ENCODE peak calls at places on chromosomes 5 and 9, in ten cellular contexts. One of them, this sample, is unnamed.

GRCh38 chr9:124821247-124821623 is 32.0 kb upstream of the WDR38 start:
- DNase-seq in right atrium auricular region: no peak
- DNase-seq in stimulated activated CD8-positive, alpha-beta memory T cell treated with anti-CD3 and anti-CD28 coated beads, Interleukin-7, amount 100 ng/mL, for 24 hours: no peak
- DNase-seq in retinal pigment epithelial cell: no peak
- DNase-seq in EL: no peak
- DNase-seq in amniotic epithelial cell: no peak
- DNase-seq in amygdala: no peak
- DNase-seq in GM04504: no peak
- DNase-seq in substantia nigra: no peak
- DNase-seq in CD14-positive monocyte: peak
- DNase-seq in this sample: no peak

GRCh38 chr5:1830571-1831228 is 29.5 kb downstream of the NDUFS6 start:
- DNase-seq in right atrium auricular region: no peak
- DNase-seq in stimulated activated CD8-positive, alpha-beta memory T cell treated with anti-CD3 and anti-CD28 coated beads, Interleukin-7, amount 100 ng/mL, for 24 hours: no peak
- DNase-seq in retinal pigment epithelial cell: no peak
- DNase-seq in EL: no peak
- DNase-seq in amniotic epithelial cell: no peak
- DNase-seq in amygdala: no peak
- DNase-seq in GM04504: no peak
- DNase-seq in substantia nigra: no peak
- DNase-seq in CD14-positive monocyte: no peak
- DNase-seq in this sample: no peak

GRCh38 chr5:136193396-136193935 is 504 bp upstream of the SMIM32 start:
- DNase-seq in right atrium auricular region: peak
- DNase-seq in stimulated activated CD8-positive, alpha-beta memory T cell treated with anti-CD3 and anti-CD28 coated beads, Interleukin-7, amount 100 ng/mL, for 24 hours: no peak
- DNase-seq in retinal pigment epithelial cell: no peak
- DNase-seq in EL: no peak
- DNase-seq in amniotic epithelial cell: no peak
- DNase-seq in amygdala: no peak
- DNase-seq in GM04504: no peak
- DNase-seq in substantia nigra: no peak
- DNase-seq in CD14-positive monocyte: no peak
- DNase-seq in this sample: no peak

GRCh38 chr9:81787747-81788632 is 98.6 kb upstream of the TLE1 start:
- DNase-seq in right atrium auricular region: peak
- DNase-seq in stimulated activated CD8-positive, alpha-beta memory T cell treated with anti-CD3 and anti-CD28 coated beads, Interleukin-7, amount 100 ng/mL, for 24 hours: no peak
- DNase-seq in retinal pigment epithelial cell: peak
- DNase-seq in EL: peak
- DNase-seq in amniotic epithelial cell: peak
- DNase-seq in amygdala: peak
- DNase-seq in GM04504: peak
- DNase-seq in substantia nigra: no peak
- DNase-seq in CD14-positive monocyte: no peak
- DNase-seq in this sample: peak

GRCh38 chr5:174426851-174427250 is 297.5 kb upstream of the MSX2 start:
- DNase-seq in right atrium auricular region: no peak
- DNase-seq in stimulated activated CD8-positive, alpha-beta memory T cell treated with anti-CD3 and anti-CD28 coated beads, Interleukin-7, amount 100 ng/mL, for 24 hours: no peak
- DNase-seq in retinal pigment epithelial cell: no peak
- DNase-seq in EL: no peak
- DNase-seq in amniotic epithelial cell: no peak
- DNase-seq in amygdala: no peak
- DNase-seq in GM04504: no peak
- DNase-seq in substantia nigra: no peak
- DNase-seq in CD14-positive monocyte: no peak
- DNase-seq in this sample: no peak

GRCh38 chr9:94757158-94757557 is 30.7 kb downstream of the AOPEP start:
- DNase-seq in right atrium auricular region: no peak
- DNase-seq in stimulated activated CD8-positive, alpha-beta memory T cell treated with anti-CD3 and anti-CD28 coated beads, Interleukin-7, amount 100 ng/mL, for 24 hours: no peak
- DNase-seq in retinal pigment epithelial cell: no peak
- DNase-seq in EL: peak
- DNase-seq in amniotic epithelial cell: peak
- DNase-seq in amygdala: no peak
- DNase-seq in GM04504: peak
- DNase-seq in substantia nigra: no peak
- DNase-seq in CD14-positive monocyte: no peak
- DNase-seq in this sample: no peak

GRCh38 chr5:57037355-57037754 is 85.4 kb upstream of the MIER3 start:
- DNase-seq in right atrium auricular region: no peak
- DNase-seq in stimulated activated CD8-positive, alpha-beta memory T cell treated with anti-CD3 and anti-CD28 coated beads, Interleukin-7, amount 100 ng/mL, for 24 hours: no peak
- DNase-seq in retinal pigment epithelial cell: no peak
- DNase-seq in EL: no peak
- DNase-seq in amniotic epithelial cell: peak
- DNase-seq in amygdala: peak
- DNase-seq in GM04504: no peak
- DNase-seq in substantia nigra: peak
- DNase-seq in CD14-positive monocyte: no peak
- DNase-seq in this sample: no peak

GRCh38 chr5:4873656-4874055 is 266.5 kb upstream of the ADAMTS16 start:
- DNase-seq in right atrium auricular region: no peak
- DNase-seq in stimulated activated CD8-positive, alpha-beta memory T cell treated with anti-CD3 and anti-CD28 coated beads, Interleukin-7, amount 100 ng/mL, for 24 hours: no peak
- DNase-seq in retinal pigment epithelial cell: no peak
- DNase-seq in EL: no peak
- DNase-seq in amniotic epithelial cell: no peak
- DNase-seq in amygdala: no peak
- DNase-seq in GM04504: no peak
- DNase-seq in substantia nigra: no peak
- DNase-seq in CD14-positive monocyte: no peak
- DNase-seq in this sample: no peak

GRCh38 chr9:120868676-120869359 is 8.2 kb downstream of the PHF19 start:
- DNase-seq in right atrium auricular region: peak
- DNase-seq in stimulated activated CD8-positive, alpha-beta memory T cell treated with anti-CD3 and anti-CD28 coated beads, Interleukin-7, amount 100 ng/mL, for 24 hours: peak
- DNase-seq in retinal pigment epithelial cell: peak
- DNase-seq in EL: peak
- DNase-seq in amniotic epithelial cell: peak
- DNase-seq in amygdala: peak
- DNase-seq in GM04504: peak
- DNase-seq in substantia nigra: peak
- DNase-seq in CD14-positive monocyte: peak
- DNase-seq in this sample: peak

GRCh38 chr5:169299651-169300467 is 1.1 kb downstream of the SLIT3 start:
- DNase-seq in right atrium auricular region: no peak
- DNase-seq in stimulated activated CD8-positive, alpha-beta memory T cell treated with anti-CD3 and anti-CD28 coated beads, Interleukin-7, amount 100 ng/mL, for 24 hours: no peak
- DNase-seq in retinal pigment epithelial cell: no peak
- DNase-seq in EL: peak
- DNase-seq in amniotic epithelial cell: peak
- DNase-seq in amygdala: no peak
- DNase-seq in GM04504: no peak
- DNase-seq in substantia nigra: no peak
- DNase-seq in CD14-positive monocyte: no peak
- DNase-seq in this sample: no peak

GRCh38 chr5:816176-816575 is 31.6 kb upstream of the ZDHHC11B start:
- DNase-seq in right atrium auricular region: no peak
- DNase-seq in stimulated activated CD8-positive, alpha-beta memory T cell treated with anti-CD3 and anti-CD28 coated beads, Interleukin-7, amount 100 ng/mL, for 24 hours: no peak
- DNase-seq in retinal pigment epithelial cell: no peak
- DNase-seq in EL: no peak
- DNase-seq in amniotic epithelial cell: no peak
- DNase-seq in amygdala: no peak
- DNase-seq in GM04504: no peak
- DNase-seq in substantia nigra: no peak
- DNase-seq in CD14-positive monocyte: no peak
- DNase-seq in this sample: no peak

GRCh38 chr9:105355810-105356209 is 92.0 kb upstream of the FSD1L start:
- DNase-seq in right atrium auricular region: no peak
- DNase-seq in stimulated activated CD8-positive, alpha-beta memory T cell treated with anti-CD3 and anti-CD28 coated beads, Interleukin-7, amount 100 ng/mL, for 24 hours: no peak
- DNase-seq in retinal pigment epithelial cell: no peak
- DNase-seq in EL: no peak
- DNase-seq in amniotic epithelial cell: peak
- DNase-seq in amygdala: no peak
- DNase-seq in GM04504: no peak
- DNase-seq in substantia nigra: no peak
- DNase-seq in CD14-positive monocyte: no peak
- DNase-seq in this sample: peak

GRCh38 chr9:114677418-114677817 is 4.6 kb downstream of the TEX48 start:
- DNase-seq in right atrium auricular region: no peak
- DNase-seq in stimulated activated CD8-positive, alpha-beta memory T cell treated with anti-CD3 and anti-CD28 coated beads, Interleukin-7, amount 100 ng/mL, for 24 hours: no peak
- DNase-seq in retinal pigment epithelial cell: peak
- DNase-seq in EL: peak
- DNase-seq in amniotic epithelial cell: peak
- DNase-seq in amygdala: no peak
- DNase-seq in GM04504: peak
- DNase-seq in substantia nigra: no peak
- DNase-seq in CD14-positive monocyte: peak
- DNase-seq in this sample: peak

GRCh38 chr9:137111788-137112563 is 2.6 kb downstream of the DPP7 start:
- DNase-seq in right atrium auricular region: no peak
- DNase-seq in stimulated activated CD8-positive, alpha-beta memory T cell treated with anti-CD3 and anti-CD28 coated beads, Interleukin-7, amount 100 ng/mL, for 24 hours: no peak
- DNase-seq in retinal pigment epithelial cell: no peak
- DNase-seq in EL: no peak
- DNase-seq in amniotic epithelial cell: no peak
- DNase-seq in amygdala: no peak
- DNase-seq in GM04504: no peak
- DNase-seq in substantia nigra: no peak
- DNase-seq in CD14-positive monocyte: no peak
- DNase-seq in this sample: no peak

This sample was measured in fibroblast of villous mesenchyme.